ENCODE peak calls at places on chromosomes 3 and 15, in nine cellular contexts. F, W, D, T, G, S, Z, Q and P are unnamed samples.

GRCh38 chr3:51943451-51944391 is 1.6 kb downstream of the PARP3 start:
- DNase-seq in F (no peak), W (no peak), D (no peak), T (no peak), G (peak), S (peak), Z (no peak), Q (no peak), P (no peak)

GRCh38 chr3:127351775-127352350 is 64.0 kb upstream of the PRR20G start:
- DNase-seq in F (no peak), W (no peak), D (peak), T (peak), G (no peak), S (no peak), Z (no peak), Q (no peak), P (no peak)

GRCh38 chr15:62505761-62506160 is 340.7 kb upstream of the C2CD4B start:
- DNase-seq in F (no peak), W (no peak), D (no peak), T (no peak), G (no peak), S (no peak), Z (no peak), Q (no peak), P (no peak)

GRCh38 chr3:184565421-184566211 is 4.0 kb downstream of the EPHB3 start:
- DNase-seq in F (peak), W (peak), D (no peak), T (peak), G (peak), S (peak), Z (peak), Q (no peak), P (no peak)

GRCh38 chr3:109923431-109923830 is 586.1 kb upstream of the DPPA4 start:
- DNase-seq in F (no peak), W (no peak), D (no peak), T (no peak), G (no peak), S (no peak), Z (no peak), Q (no peak), P (no peak)

GRCh38 chr15:52567886-52568568 is 803 bp downstream of the ARPP19 start:
- DNase-seq in F (peak), W (peak), D (no peak), T (no peak), G (peak), S (peak), Z (peak), Q (peak), P (no peak)

GRCh38 chr3:44803298-44803697 is 41.7 kb downstream of the KIF15 start:
- DNase-seq in F (no peak), W (no peak), D (no peak), T (no peak), G (no peak), S (no peak), Z (no peak), Q (no peak), P (no peak)

GRCh38 chr3:36919439-36920160 is 25.3 kb downstream of the TRANK1 start:
- DNase-seq in F (no peak), W (no peak), D (no peak), T (no peak), G (no peak), S (no peak), Z (peak), Q (no peak), P (no peak)

GRCh38 chr3:122031123-122031468 is 9.0 kb upstream of the ILDR1 start:
- DNase-seq in F (no peak), W (no peak), D (no peak), T (no peak), G (no peak), S (no peak), Z (no peak), Q (no peak), P (no peak)

GRCh38 chr15:64187396-64188191 is 24.8 kb upstream of the PPIB start:
- DNase-seq in F (no peak), W (no peak), D (no peak), T (no peak), G (no peak), S (no peak), Z (no peak), Q (no peak), P (no peak)

GRCh38 chr15:87349181-87349580 is 907.4 kb downstream of the NTRK3 start:
- DNase-seq in F (no peak), W (no peak), D (no peak), T (no peak), G (no peak), S (no peak), Z (no peak), Q (no peak), P (no peak)
- TF ChIP-seq CTCF in F (no peak), W (no peak), D (no peak), T (no peak), G (no peak), S (no peak), Z (no peak), Q (no peak), P (no peak)

GRCh38 chr3:142489572-142490323 is 41.9 kb upstream of the XRN1 start:
- DNase-seq in F (no peak), W (no peak), D (no peak), T (no peak), G (no peak), S (no peak), Z (no peak), Q (no peak), P (no peak)
- TF ChIP-seq POLR2A in F (no peak), W (no peak), D (no peak), T (no peak), G (no peak), S (no peak), Z (no peak), Q (no peak), P (no peak)

GRCh38 chr3:10707089-10707983 is 108.7 kb upstream of the SLC6A11 start:
- DNase-seq in F (no peak), W (no peak), D (peak), T (peak), G (no peak), S (no peak), Z (no peak), Q (no peak), P (no peak)
- TF ChIP-seq CTCF in F (no peak), W (no peak), D (peak), T (no peak), G (no peak), S (no peak), Z (no peak), Q (no peak), P (no peak)

DNA sequence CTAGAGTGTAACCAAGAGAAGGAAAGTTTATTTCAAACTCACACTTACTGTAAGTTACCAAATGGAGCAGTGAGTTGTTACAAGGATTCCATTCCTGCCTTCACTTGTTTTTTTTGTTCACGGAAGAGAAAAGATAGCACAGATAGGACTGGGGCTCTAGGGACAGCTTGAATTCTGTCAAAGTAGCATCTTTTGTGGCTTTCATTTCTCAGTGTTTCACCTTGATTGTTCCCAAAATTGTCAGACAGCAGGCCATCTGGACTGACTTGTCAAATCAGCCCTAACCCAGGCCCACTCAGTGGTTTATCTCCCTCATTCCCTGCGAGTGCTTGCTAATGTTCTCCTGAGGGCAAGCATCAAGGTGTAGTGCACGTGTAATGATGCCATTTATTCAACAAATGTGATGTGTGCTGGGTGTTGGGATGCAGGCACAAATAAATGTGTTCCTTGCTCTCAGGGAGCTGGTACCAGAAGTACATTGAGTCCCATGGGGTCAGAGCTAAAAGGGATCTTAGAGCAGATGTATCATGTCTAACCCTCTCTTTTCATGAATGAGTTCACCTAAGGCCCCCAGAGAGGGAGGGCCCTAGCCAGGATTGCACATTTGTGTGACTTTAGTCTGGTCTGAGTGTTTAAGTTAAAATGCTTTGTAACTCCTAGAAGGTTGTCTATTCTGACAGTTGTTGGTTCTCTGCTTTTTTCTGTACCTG is 49.1 kb downstream of the PDHB start:
- DNase-seq in F (no peak), W (no peak), D (no peak), T (no peak), G (no peak), S (no peak), Z (no peak), Q (no peak), P (no peak)
- TF ChIP-seq POLR2A in F (no peak), W (no peak), D (no peak), T (no peak), G (no peak), S (no peak), Z (no peak), Q (no peak), P (no peak)

DNA sequence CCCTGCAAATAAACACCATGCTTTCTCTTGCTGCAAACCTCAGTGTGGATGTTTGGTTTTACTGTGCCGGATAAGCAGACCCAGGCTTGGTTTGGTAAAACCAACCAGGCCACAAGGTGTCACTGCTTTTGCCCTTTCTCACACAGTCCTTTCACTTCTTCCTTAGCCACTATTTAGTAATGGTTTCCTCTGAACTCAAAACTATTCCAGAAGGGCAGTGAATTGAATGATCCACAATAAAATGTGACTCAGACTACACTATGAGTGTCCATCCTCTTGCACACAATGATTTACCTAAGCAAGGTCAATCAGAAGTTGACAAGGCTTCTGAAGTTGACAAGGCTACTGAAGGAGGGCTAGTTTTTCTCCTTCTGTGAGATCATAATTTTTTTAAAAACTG is 552.4 kb upstream of the CCDC54 start:
- DNase-seq in F (peak), W (no peak), D (no peak), T (no peak), G (no peak), S (no peak), Z (peak), Q (peak), P (no peak)
- TF ChIP-seq CTCF in F (peak), W (no peak), D (peak), T (no peak), G (no peak), S (no peak), Z (no peak), Q (peak), P (peak)

DNA sequence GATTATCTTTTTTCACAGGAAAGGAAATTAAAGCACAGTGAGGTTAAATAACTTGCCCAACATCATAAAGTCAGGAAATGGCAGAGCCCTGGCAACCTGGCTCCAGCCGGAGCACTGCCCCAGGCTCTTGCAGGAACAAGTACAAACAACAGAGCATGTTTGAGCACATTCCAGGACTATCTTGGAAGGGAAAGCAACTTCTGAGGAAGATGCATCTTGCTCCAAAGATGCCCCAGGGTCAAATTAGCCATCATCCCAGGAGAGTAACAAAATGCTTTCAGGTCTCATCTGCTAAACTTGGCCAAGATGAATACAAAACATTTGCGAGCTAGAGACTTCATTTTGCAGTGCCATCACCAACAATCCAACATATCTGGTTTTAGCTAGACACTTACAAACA is 162.4 kb upstream of the LRRN1 start:
- DNase-seq in F (no peak), W (no peak), D (no peak), T (no peak), G (no peak), S (no peak), Z (no peak), Q (no peak), P (no peak)
- TF ChIP-seq POLR2A in F (no peak), W (no peak), D (no peak), T (no peak), G (no peak), S (no peak), Z (no peak), Q (no peak), P (no peak)

DNA sequence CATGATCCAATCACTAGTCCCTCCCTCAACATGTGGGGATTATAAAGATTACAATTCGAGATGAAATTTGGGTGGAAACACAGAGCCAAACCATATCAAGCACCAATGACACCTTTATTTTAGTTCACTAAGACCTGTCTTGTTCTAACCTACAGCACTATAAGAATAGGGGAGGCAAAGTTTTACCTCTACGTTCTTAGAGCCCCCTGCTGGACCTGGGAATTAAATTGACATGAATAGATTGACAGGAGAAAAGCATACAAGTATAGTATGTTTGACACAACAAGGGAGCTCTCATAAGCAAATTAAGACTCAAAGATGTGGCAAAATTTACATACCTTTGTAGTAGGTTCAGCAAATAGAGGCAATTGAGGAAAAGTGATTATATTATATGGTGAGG is 974.4 kb upstream of the ALCAM start:
- DNase-seq in F (no peak), W (no peak), D (no peak), T (no peak), G (no peak), S (no peak), Z (no peak), Q (no peak), P (no peak)
- TF ChIP-seq CTCF in F (no peak), W (no peak), D (no peak), T (no peak), G (no peak), S (no peak), Z (no peak), Q (no peak), P (no peak)

GRCh38 chr15:84983299-84983698 is 1.6 kb downstream of the PDE8A start:
- DNase-seq in F (no peak), W (no peak), D (no peak), T (no peak), G (no peak), S (no peak), Z (no peak), Q (no peak), P (no peak)

GRCh38 chr15:84982301-84982920 is 755 bp downstream of the PDE8A start:
- DNase-seq in F (no peak), W (peak), D (no peak), T (no peak), G (peak), S (peak), Z (peak), Q (peak), P (no peak)

GRCh38 chr15:84980196-84981053 is 1.2 kb upstream of the PDE8A start:
- DNase-seq in F (peak), W (peak), D (peak), T (peak), G (peak), S (peak), Z (peak), Q (peak), P (peak)

GRCh38 chr15:84981054-84981710 is 474 bp upstream of the PDE8A start:
- DNase-seq in F (peak), W (peak), D (peak), T (peak), G (peak), S (peak), Z (peak), Q (peak), P (peak)

DNA sequence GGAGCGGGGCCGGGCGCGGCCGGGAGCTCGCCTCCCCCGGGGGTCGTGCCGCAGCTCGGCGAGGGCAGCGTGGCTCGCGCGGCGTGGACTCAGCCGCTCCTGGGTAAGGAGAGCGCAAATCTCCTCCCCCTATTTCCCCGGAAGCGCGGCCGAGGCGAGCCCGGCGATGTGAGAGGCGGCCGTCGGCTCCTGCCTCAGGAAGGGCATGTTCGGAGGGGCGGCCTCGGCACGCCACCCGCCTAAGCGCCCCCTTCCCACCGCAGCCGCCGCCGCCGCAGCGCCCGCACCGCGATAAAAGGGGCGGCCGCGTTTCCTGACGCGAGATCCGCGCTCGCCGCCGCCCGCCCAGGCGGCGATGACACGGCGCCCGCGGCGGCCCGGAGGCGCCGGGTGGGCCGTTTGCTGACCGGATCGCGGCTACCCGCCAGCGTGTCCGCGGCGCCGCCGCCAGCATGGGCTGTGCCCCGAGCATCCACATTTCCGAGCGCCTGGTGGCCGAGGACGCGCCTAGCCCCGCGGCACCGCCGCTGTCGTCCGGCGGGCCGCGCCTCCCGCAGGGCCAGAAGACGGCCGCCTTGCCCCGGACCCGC is at the start of gene PDE8A:
- DNase-seq in F (no peak), W (peak), D (peak), T (peak), G (peak), S (no peak), Z (peak), Q (peak), P (peak)
- TF ChIP-seq POLR2A in F (no peak), W (no peak), D (no peak), T (no peak), G (no peak), S (no peak), Z (no peak), Q (no peak), P (no peak)

DNA sequence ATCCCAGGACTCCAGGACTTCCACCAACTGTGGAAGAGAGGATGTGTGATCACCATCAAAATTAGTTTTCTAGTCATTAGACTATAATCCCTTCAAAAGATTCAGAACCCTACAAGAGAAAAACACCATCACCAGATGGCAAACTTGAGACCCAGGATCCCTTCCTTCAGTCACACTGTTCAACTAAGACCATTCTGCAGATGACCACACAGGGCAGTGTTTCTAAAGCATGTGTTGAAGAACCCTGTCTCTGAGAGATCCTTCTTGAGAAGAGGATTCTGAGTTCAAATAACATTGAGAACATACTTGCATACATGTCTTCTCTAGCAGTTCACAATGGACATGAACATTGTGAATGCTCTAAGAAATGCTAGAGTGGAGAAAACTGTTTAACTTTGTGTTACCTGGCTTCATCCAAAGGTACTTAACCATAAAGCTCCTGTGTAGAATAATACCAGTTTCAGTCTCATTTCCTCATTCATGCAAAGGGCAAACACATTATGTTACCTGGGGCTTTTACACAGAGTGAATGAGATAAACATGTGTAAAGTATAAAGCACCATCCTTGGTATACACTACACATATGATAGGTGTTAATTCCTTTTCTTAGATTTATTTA is 2.4 kb upstream of the ADGRG7 start:
- DNase-seq in F (no peak), W (no peak), D (no peak), T (no peak), G (no peak), S (no peak), Z (no peak), Q (no peak), P (no peak)
- TF ChIP-seq CTCF in F (no peak), W (no peak), D (no peak), T (no peak), G (no peak), S (no peak), Z (no peak), Q (no peak), P (no peak)

GRCh38 chr3:37993067-37993809 is 2.7 kb downstream of the VILL start:
- DNase-seq in F (no peak), W (peak), D (no peak), T (no peak), G (no peak), S (peak), Z (no peak), Q (no peak), P (no peak)

GRCh38 chr3:37992271-37993066 is 1.9 kb downstream of the VILL start:
- DNase-seq in F (no peak), W (peak), D (no peak), T (no peak), G (no peak), S (peak), Z (peak), Q (peak), P (no peak)

GRCh38 chr3:37995652-37996641 is 5.4 kb downstream of the VILL start:
- DNase-seq in F (no peak), W (peak), D (no peak), T (no peak), G (no peak), S (peak), Z (no peak), Q (peak), P (no peak)

GRCh38 chr3:37994639-37994972 is 4.0 kb downstream of the VILL start:
- DNase-seq in F (no peak), W (no peak), D (no peak), T (no peak), G (no peak), S (no peak), Z (no peak), Q (no peak), P (no peak)

GRCh38 chr3:37993811-37994638 is 3.4 kb downstream of the VILL start:
- DNase-seq in F (no peak), W (peak), D (peak), T (peak), G (peak), S (peak), Z (peak), Q (peak), P (peak)
- TF ChIP-seq POLR2A in F (no peak), W (no peak), D (peak), T (no peak), G (peak), S (peak), Z (peak), Q (no peak), P (peak)